ENCODE peak calls at places on chromosome 22, in six cellular contexts. U, C, N, M, P and E are unnamed samples.

GRCh38 chr22:36367479-36367878 is 20.3 kb downstream of the MYH9 start:
- DNase-seq in P (no peak), N (peak), U (no peak), M (no peak), C (peak), E (no peak)

GRCh38 chr22:37184380-37184755 is 3.7 kb downstream of the C1QTNF6 start:
- DNase-seq in P (no peak), N (no peak), M (no peak), U (no peak), C (peak), E (no peak)

GRCh38 chr22:36386900-36387663 is 685 bp downstream of the MYH9 start:
- DNase-seq in M (peak), P (no peak), C (peak), U (no peak), N (peak), E (no peak)

GRCh38 chr22:45216133-45217003 is 24.3 kb downstream of the KIAA0930 start:
- DNase-seq in P (peak), C (no peak), M (no peak), U (no peak), N (peak), E (no peak)

GRCh38 chr22:40270031-40270430 is 76.3 kb upstream of the ADSL start:
- DNase-seq in C (no peak), P (no peak), N (no peak), U (no peak), M (no peak), E (no peak)

GRCh38 chr22:38066381-38067027 is 9.3 kb downstream of the PICK1 start:
- DNase-seq in N (no peak), U (no peak), C (no peak), P (no peak), M (no peak), E (no peak)

GRCh38 chr22:36036167-36036624 is 7.6 kb upstream of the RBFOX2 start:
- DNase-seq in M (no peak), C (no peak), P (no peak), N (no peak), U (no peak), E (no peak)

GRCh38 chr22:50473855-50474671 is 772 bp downstream of the SBF1 start:
- DNase-seq in P (peak), U (no peak), C (peak), N (peak), M (peak), E (no peak)

GRCh38 chr22:48217596-48217995 is 1455.1 kb downstream of the TBC1D22A start:
- DNase-seq in P (no peak), M (no peak), N (no peak), C (no peak), U (no peak), E (no peak)

GRCh38 chr22:20396639-20397038 is 2.7 kb downstream of the ZNF74 start:
- DNase-seq in M (no peak), N (no peak), U (no peak), P (peak), C (no peak), E (no peak)

GRCh38 chr22:49497266-49497665 is 330.4 kb downstream of the BRD1 start:
- DNase-seq in M (no peak), U (no peak), C (no peak), P (no peak), N (no peak), E (no peak)

GRCh38 chr22:20810645-20811044 is 36.7 kb downstream of the SERPIND1 start:
- DNase-seq in U (no peak), P (no peak), N (no peak), C (no peak), M (no peak), E (peak)

GRCh38 chr22:39439170-39439569 is 17.6 kb upstream of the MGAT3 start:
- DNase-seq in P (peak), M (no peak), C (no peak), N (no peak), U (peak), E (no peak)

GRCh38 chr22:21984793-21985192 is 2.2 kb upstream of the TOP3B start:
- DNase-seq in U (no peak), P (peak), C (no peak), M (no peak), N (no peak), E (no peak)

GRCh38 chr22:49971232-49972162 is 10.9 kb downstream of the PIM3 start:
- DNase-seq in P (peak), M (peak), C (no peak), U (no peak), N (peak), E (no peak)

GRCh38 chr22:37546436-37547248 is 13.6 kb upstream of the CDC42EP1 start:
- DNase-seq in P (no peak), N (peak), C (no peak), U (no peak), M (no peak), E (no peak)

GRCh38 chr22:19820880-19821522 is 33.7 kb downstream of the GNB1L start:
- DNase-seq in C (peak), U (no peak), P (no peak), M (peak), N (peak), E (no peak)

GRCh38 chr22:17570851-17571631 is 7.7 kb downstream of the SLC25A18 start:
- DNase-seq in P (peak), U (no peak), M (no peak), N (peak), C (no peak), E (no peak)

GRCh38 chr22:24466831-24467249 is 28.3 kb upstream of the UPB1 start:
- DNase-seq in U (no peak), M (no peak), N (peak), P (peak), C (no peak), E (peak)

GRCh38 chr22:29112680-29113079 is 39.8 kb downstream of the KREMEN1 start:
- DNase-seq in P (no peak), N (no peak), U (no peak), C (no peak), M (no peak), E (no peak)

GRCh38 chr22:40323681-40324083 is 22.6 kb upstream of the ADSL start:
- DNase-seq in M (no peak), U (no peak), P (no peak), C (no peak), N (no peak), E (no peak)

GRCh38 chr22:21067075-21067900 is 21.5 kb downstream of the LRRC74B start:
- DNase-seq in U (no peak), C (no peak), M (no peak), P (no peak), N (no peak), E (no peak)

GRCh38 chr22:17397756-17398155 is 28.5 kb downstream of the CECR2 start:
- DNase-seq in P (no peak), N (no peak), M (no peak), C (no peak), U (no peak), E (no peak)

GRCh38 chr22:25332386-25332785 is 112.9 kb downstream of the CRYBB2 start:
- DNase-seq in P (no peak), U (no peak), C (no peak), M (no peak), N (no peak), E (no peak)

GRCh38 chr22:38924197-38924952 is 33.0 kb upstream of the APOBEC3A start:
- DNase-seq in P (peak), C (no peak), N (peak), M (no peak), U (peak), E (no peak)

GRCh38 chr22:17949926-17950473 is 74.4 kb downstream of the MICAL3 start:
- DNase-seq in U (no peak), C (no peak), M (no peak), P (no peak), N (no peak), E (no peak)

GRCh38 chr22:50268655-50269113 is 1.5 kb downstream of the MAPK11 start:
- DNase-seq in C (no peak), M (no peak), U (no peak), P (no peak), N (peak), E (no peak)

GRCh38 chr22:20463324-20464095 is 25.9 kb upstream of the SCARF2 start:
- DNase-seq in N (no peak), P (no peak), M (peak), U (no peak), C (peak), E (peak)

GRCh38 chr22:31628969-31629723 is 32.9 kb downstream of the PISD start:
- DNase-seq in M (no peak), P (no peak), U (no peak), N (no peak), C (no peak), E (peak)
- H3K4me3 ChIP-seq in M (peak), P (peak), U (peak), N (no peak), C (peak), E (peak)

GRCh38 chr22:43891360-43892182 is at the start of gene PNPLA5:
- DNase-seq in U (no peak), P (peak), C (no peak), N (no peak), M (no peak), E (no peak)
- H3K4me3 ChIP-seq in U (peak), P (no peak), C (no peak), N (no peak), M (no peak), E (no peak)

GRCh38 chr22:41659941-41660340 is 28.7 kb downstream of the SNU13 start:
- DNase-seq in U (no peak), N (no peak), M (no peak), C (no peak), P (no peak), E (no peak)

GRCh38 chr22:41657709-41658108 is 31.0 kb downstream of the SNU13 start:
- DNase-seq in P (no peak), N (no peak), U (no peak), M (no peak), C (no peak), E (no peak)

GRCh38 chr22:41654322-41654721 is 33.2 kb downstream of the XRCC6 start:
- DNase-seq in N (no peak), U (no peak), C (no peak), M (no peak), P (no peak), E (no peak)

GRCh38 chr22:41658869-41659268 is 29.8 kb downstream of the SNU13 start:
- DNase-seq in N (no peak), M (no peak), P (no peak), U (no peak), C (no peak), E (no peak)

GRCh38 chr22:41656515-41656914 is 32.2 kb downstream of the SNU13 start:
- DNase-seq in P (no peak), N (no peak), U (no peak), C (no peak), M (no peak), E (peak)
- H3K4me3 ChIP-seq in P (no peak), N (no peak), U (no peak), C (no peak), M (no peak), E (no peak)

DNA sequence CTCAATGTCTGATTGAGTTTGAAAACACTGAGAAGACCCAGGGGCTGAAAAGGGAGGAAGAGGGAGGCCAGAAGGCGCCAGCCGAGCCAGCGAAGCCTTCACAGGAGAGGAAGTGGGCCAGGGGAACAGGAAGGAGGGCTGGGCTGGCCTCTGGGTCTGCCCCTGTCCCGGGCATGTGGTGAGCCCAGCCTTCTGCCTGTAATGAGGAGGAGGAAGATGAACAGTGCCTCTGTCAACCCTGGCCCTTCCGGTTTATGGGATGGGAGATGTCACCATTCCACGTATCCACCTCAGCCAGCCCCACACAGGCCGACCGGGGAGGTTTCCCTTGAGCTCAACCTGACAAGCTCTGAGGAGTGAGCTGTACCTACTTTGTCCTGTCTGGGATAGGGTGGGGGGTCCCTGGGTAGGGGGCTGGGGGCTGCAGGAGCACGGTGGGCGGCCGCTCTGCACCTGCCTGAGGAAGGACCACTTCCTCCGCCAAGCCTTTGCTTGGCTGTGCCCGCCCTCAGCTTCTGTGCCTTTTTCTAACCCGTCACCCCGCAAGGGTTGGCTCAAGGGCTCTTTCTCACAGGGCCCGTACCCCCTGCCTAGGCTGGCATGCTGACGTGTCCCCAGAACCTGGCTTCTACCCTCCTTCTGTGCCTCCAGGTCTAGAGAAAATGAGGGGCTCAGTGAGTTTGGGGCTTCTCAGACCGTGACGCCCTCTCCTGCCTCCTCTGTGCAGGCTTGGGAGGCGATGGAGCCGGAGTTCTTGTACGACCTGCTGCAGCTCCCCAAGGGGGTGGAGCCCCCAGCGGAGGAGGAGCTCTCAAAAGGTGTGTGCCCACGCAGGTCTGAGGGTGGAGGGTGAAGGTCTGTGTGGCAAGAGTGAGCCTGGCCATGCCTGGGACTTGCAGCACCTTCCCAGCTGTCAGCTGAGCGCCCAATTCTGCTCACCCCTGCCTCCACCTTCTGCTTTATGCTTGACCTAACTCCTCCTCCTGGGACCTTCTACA is 2.2 kb downstream of the PARVG start:
- DNase-seq in C (peak), M (peak), U (no peak), N (no peak), P (no peak), E (peak)
- H3K4me3 ChIP-seq in C (peak), M (peak), U (no peak), N (no peak), P (no peak), E (peak)

GRCh38 chr22:42343136-42343484 is 72.7 kb upstream of the TCF20 start:
- DNase-seq in P (no peak), C (no peak), M (peak), U (no peak), N (no peak), E (no peak)

GRCh38 chr22:42341779-42342178 is 71.3 kb upstream of the TCF20 start:
- DNase-seq in N (no peak), C (no peak), U (no peak), M (no peak), P (no peak), E (no peak)

GRCh38 chr22:42343551-42344081 is 73.2 kb upstream of the TCF20 start:
- DNase-seq in P (no peak), N (no peak), M (peak), C (no peak), U (no peak), E (no peak)

GRCh38 chr22:42340695-42341383 is 70.4 kb upstream of the TCF20 start:
- DNase-seq in P (no peak), U (no peak), C (no peak), N (no peak), M (no peak), E (no peak)

GRCh38 chr22:42342426-42343135 is 72.1 kb upstream of the TCF20 start:
- DNase-seq in P (no peak), U (no peak), M (no peak), N (no peak), C (no peak), E (no peak)
- H3K4me3 ChIP-seq in P (no peak), U (peak), M (peak), N (no peak), C (no peak), E (peak)

GRCh38 chr22:46539169-46539568 is 1.7 kb upstream of the CELSR1 start:
- DNase-seq in N (no peak), P (no peak), C (no peak), U (no peak), M (no peak), E (no peak)
- H3K4me3 ChIP-seq in N (no peak), P (peak), C (no peak), U (no peak), M (no peak), E (no peak)

GRCh38 chr22:31243339-31244043 is 31.4 kb downstream of the LIMK2 start:
- DNase-seq in U (no peak), P (no peak), C (no peak), M (no peak), N (no peak), E (no peak)

GRCh38 chr22:31241200-31241599 is 29.1 kb downstream of the LIMK2 start:
- DNase-seq in M (no peak), P (peak), N (no peak), C (no peak), U (no peak), E (no peak)

GRCh38 chr22:31238057-31238456 is 26.0 kb downstream of the LIMK2 start:
- DNase-seq in U (no peak), N (no peak), M (no peak), C (no peak), P (no peak), E (no peak)

GRCh38 chr22:31241936-31242335 is 29.8 kb downstream of the LIMK2 start:
- DNase-seq in M (no peak), N (no peak), P (peak), C (no peak), U (no peak), E (no peak)

DNA sequence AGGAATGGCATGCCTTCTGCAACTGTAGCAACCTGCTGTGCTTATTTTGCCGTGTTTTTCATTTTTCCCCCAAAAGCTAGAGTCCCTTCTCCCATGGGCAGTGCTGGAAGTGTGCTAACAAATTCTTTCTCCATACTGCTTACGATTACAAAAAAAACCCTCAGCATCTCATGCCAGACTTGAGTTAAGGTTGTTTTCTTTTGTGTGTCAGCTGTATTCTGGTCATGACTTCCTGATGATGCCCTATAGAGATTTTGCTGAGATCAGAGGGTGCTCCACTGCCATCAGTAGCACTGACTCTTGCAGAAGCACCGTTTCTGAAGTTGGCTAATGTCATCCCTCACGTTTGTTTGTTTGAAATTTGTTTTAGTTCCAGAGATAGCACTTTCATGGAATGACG is 27.9 kb downstream of the LIMK2 start:
- DNase-seq in C (no peak), U (no peak), P (peak), N (no peak), M (no peak), E (no peak)
- H3K4me3 ChIP-seq in C (no peak), U (no peak), P (no peak), N (no peak), M (no peak), E (no peak)

GRCh38 chr22:26479043-26479791 is 4.4 kb downstream of the HPS4 start:
- DNase-seq in U (no peak), N (no peak), M (peak), C (no peak), P (no peak), E (peak)
- H3K4me3 ChIP-seq in U (peak), N (peak), M (peak), C (peak), P (no peak), E (peak)

GRCh38 chr22:31099841-31100761 is 7.3 kb downstream of the SELENOM start:
- DNase-seq in U (no peak), P (no peak), N (no peak), C (no peak), M (no peak), E (no peak)

GRCh38 chr22:31096637-31097274 is 10.6 kb downstream of the SELENOM start:
- DNase-seq in C (no peak), M (no peak), N (no peak), P (no peak), U (no peak), E (no peak)

GRCh38 chr22:31099386-31099785 is 8.0 kb downstream of the SELENOM start:
- DNase-seq in M (no peak), U (no peak), C (no peak), P (no peak), N (no peak), E (no peak)

GRCh38 chr22:31097941-31098632 is 9.3 kb downstream of the SELENOM start:
- DNase-seq in M (no peak), C (no peak), U (no peak), N (no peak), P (no peak), E (no peak)

GRCh38 chr22:31098633-31099110 is 8.7 kb downstream of the SELENOM start:
- DNase-seq in U (no peak), P (no peak), C (no peak), M (no peak), N (no peak), E (no peak)
- H3K4me3 ChIP-seq in U (no peak), P (no peak), C (no peak), M (no peak), N (no peak), E (no peak)